ENCODE peak calls at places on chromosomes 6 and 20, in ten cellular contexts. M is heart left ventricle, X is fibroblast of lung, W is fibroblast of pulmonary artery, Z is heart right ventricle, E is ovary, O is cardiac muscle cell, I is psoas muscle, Q is A549, U is AG10803. Y is an unnamed sample.

GRCh38 chr20:44714701-44715494 is at the start of gene CCN5:
- DNase-seq in M (peak; percentile 95), X (peak; percentile 76), W (peak; percentile 85), Z (peak; percentile 87), E (peak; percentile 87), O (peak; percentile 91), I (peak; percentile 90), Q (peak; percentile 79), U (peak; percentile 83), Y (no peak)

GRCh38 chr6:160756871-160757270 is 54.8 kb downstream of the PLG start:
- DNase-seq in M (no peak), X (no peak), W (no peak), Z (no peak), E (no peak), O (no peak), I (no peak), Q (no peak), U (no peak), Y (no peak)

GRCh38 chr20:2840967-2841531 is 504 bp downstream of the VPS16 start:
- DNase-seq in M (peak; percentile 76), X (peak; percentile 76), W (peak; percentile 67), Z (peak; percentile 75), E (peak; percentile 62), O (peak; percentile 80), I (peak; percentile 82), Q (peak; percentile 59), U (peak; percentile 72), Y (no peak)

GRCh38 chr6:27605401-27606342 is 132.8 kb upstream of the ZNF184 start:
- DNase-seq in M (no peak), X (peak; percentile 77), W (peak; percentile 77), Z (no peak), E (no peak), O (peak; percentile 75), I (no peak), Q (peak; percentile 91), U (peak; percentile 58), Y (no peak)

GRCh38 chr20:51156041-51156795 is 133.3 kb upstream of the KCNG1 start:
- DNase-seq in M (no peak), X (peak; percentile 17), W (peak; percentile 93), Z (no peak), E (peak; percentile 63), O (peak; percentile 94), I (no peak), Q (no peak), U (peak; percentile 85), Y (peak; percentile 44)

GRCh38 chr6:25346064-25346463 is 66.9 kb downstream of the CARMIL1 start:
- DNase-seq in M (no peak), X (no peak), W (no peak), Z (no peak), E (no peak), O (no peak), I (no peak), Q (no peak), U (no peak), Y (no peak)

GRCh38 chr6:160174681-160175080 is 53.1 kb downstream of the SLC22A1 start:
- DNase-seq in M (no peak), X (no peak), W (no peak), Z (no peak), E (no peak), O (no peak), I (no peak), Q (no peak), U (no peak), Y (no peak)

GRCh38 chr20:47612670-47613069 is 111.0 kb downstream of the NCOA3 start:
- DNase-seq in M (no peak), X (no peak), W (no peak), Z (no peak), E (no peak), O (no peak), I (no peak), Q (no peak), U (no peak), Y (no peak)

GRCh38 chr20:56801991-56802740 is 173.1 kb downstream of the TFAP2C start:
- DNase-seq in M (no peak), X (peak; percentile 75), W (peak; percentile 27), Z (no peak), E (no peak), O (peak; percentile 28), I (no peak), Q (peak; percentile 45), U (peak; percentile 65), Y (no peak)

GRCh38 chr6:54586251-54586650 is 260.3 kb upstream of the FAM83B start:
- DNase-seq in M (no peak), X (peak; percentile 56), W (peak; percentile 77), Z (no peak), E (no peak), O (peak; percentile 65), I (no peak), Q (no peak), U (peak; percentile 69), Y (peak; percentile 68)

GRCh38 chr20:40442181-40442963 is 246.7 kb downstream of the MAFB start:
- DNase-seq in M (no peak), X (no peak), W (peak; percentile 12), Z (no peak), E (no peak), O (peak; percentile 31), I (no peak), Q (no peak), U (peak; percentile 6), Y (no peak)

GRCh38 chr6:127247114-127248096 is 19.3 kb upstream of the RNF146 start:
- DNase-seq in M (no peak), X (no peak), W (peak; percentile 11), Z (no peak), E (no peak), O (peak; percentile 14), I (no peak), Q (no peak), U (peak; percentile 16), Y (no peak)

GRCh38 chr6:125945378-125946141 is 11.0 kb upstream of the HINT3 start:
- DNase-seq in M (no peak), X (peak; percentile 82), W (peak; percentile 84), Z (no peak), E (no peak), O (peak; percentile 75), I (no peak), Q (peak; percentile 70), U (no peak), Y (no peak)

GRCh38 chr6:116456927-116457326 is 4.2 kb upstream of the CALHM6 start:
- DNase-seq in M (no peak), X (no peak), W (no peak), Z (no peak), E (no peak), O (no peak), I (no peak), Q (no peak), U (no peak), Y (no peak)

GRCh38 chr6:1201547-1202200 is 110.2 kb upstream of the FOXQ1 start:
- DNase-seq in M (no peak), X (no peak), W (no peak), Z (no peak), E (no peak), O (no peak), I (no peak), Q (no peak), U (no peak), Y (no peak)

GRCh38 chr6:28803337-28803709 is 120.5 kb downstream of the TRIM27 start:
- DNase-seq in M (no peak), X (no peak), W (no peak), Z (no peak), E (no peak), O (no peak), I (no peak), Q (peak; percentile 57), U (no peak), Y (no peak)
- H3K4me3 ChIP-seq in M (no peak overlapping the region), X (peak overlapping the region; percentile 46), W (no peak overlapping the region), Z (no peak overlapping the region), E (no peak overlapping the region), O (no peak overlapping the region), I (no peak overlapping the region), Q (peak overlapping the region; percentile 53), U (no peak overlapping the region), Y (no peak overlapping the region)

DNA sequence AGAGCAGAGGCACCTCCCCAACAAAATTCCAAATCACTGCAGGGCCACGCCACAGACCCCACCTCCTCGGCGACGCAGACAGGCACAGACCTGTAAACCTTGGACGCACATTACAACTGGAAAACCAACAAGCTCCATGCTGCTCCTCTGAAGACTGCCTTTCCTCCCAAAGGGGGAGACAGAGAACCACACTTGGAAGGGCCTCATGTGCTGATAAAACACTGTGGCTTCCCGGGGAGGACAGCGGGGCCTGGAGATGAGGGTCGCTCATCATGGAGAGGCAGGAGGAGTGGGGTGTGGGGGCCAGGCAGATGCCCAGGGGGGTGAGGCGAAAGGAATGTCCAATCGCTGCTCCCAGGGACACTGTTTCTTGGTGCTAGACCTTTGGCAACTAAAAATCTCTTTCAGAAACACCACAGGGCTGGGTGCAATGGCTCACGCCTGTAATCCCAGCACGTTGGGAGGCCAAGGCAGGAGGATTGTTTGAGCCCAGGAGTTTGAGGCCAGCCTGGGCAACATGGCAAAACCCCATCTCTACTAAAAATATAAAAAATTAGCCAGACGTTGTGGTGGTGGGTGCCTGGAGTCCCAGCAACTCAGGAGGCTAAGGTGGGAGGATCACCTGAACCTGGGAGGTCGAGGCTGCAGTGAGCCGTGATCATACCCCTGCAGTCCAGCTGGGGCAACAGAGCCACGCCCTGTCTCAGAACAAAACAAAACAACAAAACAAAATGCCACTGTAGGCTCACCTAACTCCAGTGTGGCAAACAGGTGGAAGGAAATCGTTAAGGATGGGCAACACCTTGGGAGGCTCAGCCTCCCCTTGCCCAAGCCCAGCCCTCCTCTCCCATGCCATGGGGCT is 53.8 kb downstream of the ABHD12 start:
- DNase-seq in M (no peak), X (peak; percentile 45), W (peak; percentile 61), Z (peak; percentile 24), E (no peak), O (peak; percentile 57), I (no peak), Q (peak; percentile 71), U (no peak), Y (no peak)
- TF ChIP-seq CTCF in M (peak; percentile 14), X (peak; percentile 57), W (peak; percentile 60), Z (peak; percentile 31), E (no peak), O (peak; percentile 59), I (peak; percentile 8), Q (peak; percentile 30), U (peak; percentile 26), Y (peak; percentile 52)

DNA sequence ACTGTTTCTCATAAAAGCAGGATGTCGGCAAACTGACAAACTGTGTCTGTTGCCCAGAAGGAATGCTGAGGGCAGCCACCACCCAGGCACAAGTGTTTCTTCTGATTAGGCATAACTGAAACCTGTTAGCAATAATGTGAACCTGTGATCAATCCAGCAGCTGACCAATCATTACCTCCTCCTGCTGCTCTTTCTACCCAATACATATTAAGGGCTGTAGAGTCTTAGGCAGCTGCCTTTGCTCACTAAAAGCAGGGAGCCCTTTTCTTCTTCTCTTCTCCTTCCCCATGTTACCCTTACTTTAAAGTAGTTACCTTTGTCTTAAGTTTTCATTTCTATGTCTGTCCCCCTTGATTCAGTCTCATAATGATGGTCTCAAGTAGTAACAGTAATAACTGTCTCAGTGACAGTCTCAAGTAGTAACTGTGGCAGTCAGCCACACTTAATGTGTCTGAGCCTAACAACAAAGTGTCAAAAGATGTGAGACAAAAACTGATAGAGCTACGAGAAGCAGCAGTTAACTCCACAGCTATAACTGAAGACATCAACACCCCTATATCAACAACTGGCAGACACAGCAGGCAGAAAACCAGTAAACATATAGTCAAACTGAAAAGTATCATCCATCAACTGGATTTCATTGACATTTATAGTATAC is 37.0 kb downstream of the RANBP9 start:
- DNase-seq in M (no peak), X (no peak), W (no peak), Z (no peak), E (no peak), O (no peak), I (no peak), Q (no peak), U (no peak), Y (no peak)
- H3K4me3 ChIP-seq in M (no peak overlapping the region), X (no peak overlapping the region), W (no peak overlapping the region), Z (no peak overlapping the region), E (no peak overlapping the region), O (no peak overlapping the region), I (no peak overlapping the region), Q (no peak overlapping the region), U (no peak overlapping the region), Y (no peak overlapping the region)

GRCh38 chr6:72835749-72836148 is 213.9 kb downstream of the KCNQ5 start:
- DNase-seq in M (no peak), X (no peak), W (no peak), Z (no peak), E (no peak), O (no peak), I (no peak), Q (no peak), U (no peak), Y (no peak)
- TF ChIP-seq CTCF in M (no peak), X (no peak), W (no peak), Z (no peak), E (no peak), O (no peak), I (no peak), Q (no peak), U (no peak), Y (no peak)

Y was measured in AG09309.